ENCODE peak calls at places on chromosomes 6 and 20, in six cellular contexts. S is A549, O is ovary, C is GM12891, T is HCT116, U is NB4. I is an unnamed sample.

GRCh38 chr6:105170066-105170465 is 9.7 kb downstream of the POPDC3 start:
- DNase-seq in O (no peak), T (no peak), S (no peak), C (no peak), U (no peak), I (no peak)

GRCh38 chr6:170210026-170210390 is 80.9 kb downstream of the DLL1 start:
- DNase-seq in C (no peak), O (no peak), S (no peak), T (no peak), U (no peak), I (no peak)

GRCh38 chr6:39231844-39232243 is 2.6 kb upstream of the KCNK5 start:
- DNase-seq in O (no peak), U (no peak), C (no peak), S (no peak), T (no peak), I (no peak)

GRCh38 chr6:75384116-75384515 is 99.5 kb upstream of the TMEM30A start:
- DNase-seq in C (no peak), T (no peak), S (no peak), O (no peak), U (no peak), I (no peak)

GRCh38 chr20:47044938-47045337 is 150.3 kb downstream of the EYA2 start:
- DNase-seq in U (no peak), S (no peak), O (no peak), T (no peak), C (no peak), I (no peak)

GRCh38 chr6:56647172-56647762 is 4.6 kb upstream of the DST start:
- DNase-seq in S (no peak), T (no peak), C (no peak), U (no peak), O (no peak), I (no peak)

GRCh38 chr6:139547082-139547776 is 172.8 kb upstream of the CITED2 start:
- DNase-seq in U (no peak), C (no peak), O (no peak), T (no peak), S (no peak), I (no peak)

GRCh38 chr6:30127238-30128093 is 8.5 kb upstream of the TRIM40 start:
- DNase-seq in U (no peak), C (no peak), O (no peak), T (no peak), S (no peak), I (no peak)

GRCh38 chr6:144543006-144543871 is 258.1 kb downstream of the UTRN start:
- DNase-seq in U (peak; percentile 96), C (no peak), O (no peak), S (no peak), T (peak; percentile 32), I (peak; percentile 28)

GRCh38 chr6:4281341-4282293 is 146.2 kb upstream of the ECI2 start:
- DNase-seq in T (no peak), O (no peak), C (peak; percentile 64), U (peak; percentile 16), S (no peak), I (no peak)

GRCh38 chr6:131654326-131654725 is 17.2 kb downstream of the ENPP3 start:
- DNase-seq in S (no peak), C (no peak), T (no peak), U (no peak), O (no peak), I (no peak)

GRCh38 chr6:125945378-125946141 is 11.0 kb upstream of the HINT3 start:
- DNase-seq in S (peak; percentile 70), O (no peak), T (no peak), U (peak; percentile 48), C (no peak), I (no peak)

GRCh38 chr20:6566821-6567220 is 200.7 kb upstream of the BMP2 start:
- DNase-seq in S (no peak), C (no peak), U (peak; percentile 49), T (no peak), O (no peak), I (no peak)

GRCh38 chr6:33195304-33196022 is 3.2 kb upstream of the COL11A2 start:
- DNase-seq in S (no peak), C (no peak), U (no peak), O (no peak), T (no peak), I (no peak)

GRCh38 chr20:39823239-39823638 is 861.1 kb downstream of the DHX35 start:
- DNase-seq in O (no peak), C (no peak), U (no peak), T (no peak), S (no peak), I (peak; percentile 35)

GRCh38 chr20:34798871-34799270 is 26.6 kb downstream of the NCOA6 start:
- DNase-seq in S (no peak), C (no peak), T (no peak), O (no peak), U (no peak), I (no peak)

GRCh38 chr6:112298816-112299281 is 44.5 kb upstream of the LAMA4 start:
- DNase-seq in C (no peak), U (no peak), O (no peak), T (peak; percentile 23), S (peak; percentile 43), I (peak; percentile 29)

GRCh38 chr20:63657260-63657936 is 714 bp upstream of the RTEL1 start:
- DNase-seq in S (no peak), T (no peak), O (peak; percentile 57), U (no peak), C (no peak), I (no peak)

GRCh38 chr20:63656451-63656850 is 1.7 kb upstream of the RTEL1 start:
- DNase-seq in S (no peak), C (no peak), O (no peak), T (no peak), U (no peak), I (no peak)

GRCh38 chr20:63658749-63659187 is 656 bp downstream of the RTEL1 start:
- DNase-seq in T (no peak), C (no peak), S (no peak), U (peak; percentile 69), O (no peak), I (no peak)

GRCh38 chr20:63659370-63659769 is 1.3 kb downstream of the RTEL1 start:
- DNase-seq in U (no peak), S (no peak), C (no peak), O (peak; percentile 30), T (no peak), I (no peak)

DNA sequence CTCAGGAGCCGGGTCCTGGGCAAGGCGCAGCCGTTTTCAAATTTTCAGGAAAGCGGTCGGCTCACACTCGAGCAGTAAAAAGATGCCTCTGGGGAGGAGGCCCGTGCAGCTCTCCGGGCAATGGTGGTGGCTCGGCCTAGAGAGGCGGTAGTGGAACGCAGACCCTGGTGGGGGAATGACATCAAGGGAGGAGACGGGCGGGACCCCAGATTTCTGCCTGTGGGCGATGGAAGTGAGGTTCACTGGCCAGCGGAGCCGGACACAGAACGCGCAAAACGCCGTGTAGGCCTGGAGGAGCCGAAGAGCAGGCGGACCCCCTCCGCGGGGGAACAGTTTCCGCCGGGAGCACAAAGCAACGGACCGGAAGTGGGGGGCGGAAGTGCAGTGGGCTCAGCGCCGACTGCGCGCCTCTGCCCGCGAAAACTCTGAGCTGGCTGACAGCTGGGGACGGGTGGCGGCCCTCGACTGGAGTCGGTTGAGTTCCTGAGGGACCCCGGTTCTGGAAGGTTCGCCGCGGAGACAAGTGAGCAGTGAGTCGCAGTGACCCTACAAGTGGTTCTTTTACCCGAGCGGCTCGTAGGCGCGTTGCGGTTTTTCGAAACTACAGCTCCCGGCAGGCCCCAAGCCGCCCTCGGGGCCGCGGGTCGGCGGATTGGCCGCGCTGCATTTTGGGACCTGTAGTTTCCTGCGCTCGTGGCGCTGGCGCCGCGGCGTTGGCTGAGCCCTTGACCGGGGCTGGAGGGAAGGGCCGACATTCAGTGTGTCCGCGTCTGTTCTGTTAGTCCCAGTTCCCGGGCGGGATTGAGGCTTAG is at the start of gene RTEL1:
- DNase-seq in C (peak; percentile 100), U (peak; percentile 94), O (peak; percentile 90), S (peak; percentile 92), T (peak; percentile 80), I (peak; percentile 99)
- TF ChIP-seq POLR2A in C (peak; percentile 54), U (peak; percentile 39), O (peak; percentile 60), S (no peak), T (no peak), I (peak; percentile 63)

GRCh38 chr6:26401987-26402658 is at the start of gene BTN3A1:
- DNase-seq in O (peak; percentile 66), U (peak; percentile 72), S (peak; percentile 62), C (no peak), T (peak; percentile 41), I (peak; percentile 60)
- TF ChIP-seq POLR2A in O (no peak), U (peak; percentile 23), S (no peak), C (peak; percentile 40), T (no peak), I (no peak)

DNA sequence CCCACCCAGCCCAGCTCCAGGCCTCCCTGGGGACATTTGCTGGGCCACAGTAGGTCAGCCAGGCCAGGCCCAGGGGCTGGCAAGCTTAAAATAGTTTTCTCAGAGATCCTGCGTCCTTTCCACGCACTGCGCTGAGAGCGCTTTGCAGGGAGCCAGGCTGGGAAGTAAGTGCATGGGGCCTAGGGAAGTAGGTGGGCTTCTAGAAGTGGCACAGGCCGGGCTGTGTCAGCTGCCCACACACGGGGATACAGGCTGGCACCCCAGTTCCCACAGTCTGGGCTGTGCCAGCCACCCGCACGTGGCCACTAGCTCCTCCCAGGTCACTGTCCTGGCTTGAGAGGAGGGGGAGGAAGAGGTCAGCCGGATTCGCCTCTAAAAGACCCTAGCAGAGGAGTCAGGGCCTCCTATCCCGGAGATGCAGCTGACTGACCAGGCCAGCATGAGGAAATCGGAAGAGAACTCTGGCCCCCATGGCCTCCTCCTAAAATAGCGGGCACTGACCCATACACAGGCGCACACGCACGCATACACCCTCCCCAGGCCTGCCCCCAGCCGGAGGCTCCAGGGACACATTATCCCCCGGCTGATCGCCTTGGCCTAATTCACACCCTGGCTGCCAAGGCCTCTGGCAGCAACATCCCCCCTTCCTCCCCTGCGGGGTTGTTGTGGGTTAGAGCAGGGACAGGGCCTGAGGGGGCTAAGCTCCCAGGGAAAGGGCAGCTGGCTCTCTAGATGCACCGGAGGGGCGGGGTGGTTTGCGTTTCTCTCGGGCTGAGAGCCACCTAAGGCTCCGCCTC is 5.4 kb downstream of the SLCO4A1 start:
- DNase-seq in O (peak; percentile 88), T (no peak), C (no peak), U (no peak), S (no peak), I (no peak)
- TF ChIP-seq POLR2A in O (no peak), T (no peak), C (no peak), U (no peak), S (no peak), I (no peak)

GRCh38 chr6:35736293-35736894 is 438 bp upstream of the ARMC12 start:
- DNase-seq in C (peak; percentile 68), T (no peak), O (peak; percentile 87), S (peak; percentile 39), U (peak; percentile 84), I (peak; percentile 60)

GRCh38 chr6:35736982-35737412 is at the start of gene ARMC12:
- DNase-seq in T (no peak), S (no peak), O (no peak), U (no peak), C (no peak), I (no peak)

GRCh38 chr6:35737413-35738211 is 780 bp downstream of the ARMC12 start:
- DNase-seq in O (no peak), T (peak; percentile 65), C (peak; percentile 51), U (peak; percentile 88), S (peak; percentile 78), I (peak; percentile 68)

GRCh38 chr6:35733633-35734032 is 3.2 kb upstream of the ARMC12 start:
- DNase-seq in U (no peak), C (no peak), O (no peak), S (no peak), T (no peak), I (no peak)

DNA sequence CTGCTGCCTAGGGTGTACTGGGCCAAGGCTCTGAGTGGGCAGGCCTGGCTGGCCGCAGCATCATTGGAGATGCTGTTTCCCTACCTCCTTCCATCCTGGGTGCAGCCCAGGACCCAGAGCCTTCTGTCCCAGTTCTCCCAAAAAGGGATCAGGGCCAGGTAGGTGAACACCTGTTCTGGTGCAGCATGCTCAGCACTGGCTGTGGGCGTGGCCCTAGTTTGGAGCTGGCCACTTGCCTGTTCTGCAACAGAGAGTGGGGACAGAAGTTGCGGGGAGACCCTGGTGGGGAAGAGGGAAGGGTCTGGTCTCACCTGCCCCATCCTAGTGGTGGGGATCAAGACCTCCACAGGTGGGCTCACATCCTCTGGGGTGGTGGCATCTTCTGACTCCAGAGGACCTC is 1.4 kb upstream of the ARMC12 start:
- DNase-seq in S (no peak), C (no peak), O (no peak), U (no peak), T (no peak), I (no peak)
- TF ChIP-seq POLR2A in S (no peak), C (no peak), O (no peak), U (no peak), T (no peak), I (no peak)

I was measured in H54.